ENCODE peak calls at places on chromosomes 11 and 22, in ten cellular contexts. C, E, V, X, W, K, I, J, Z and R are unnamed samples.

GRCh38 chr11:115145316-115145715 is 358.9 kb downstream of the CADM1 start:
- DNase-seq in Z (no peak), X (no peak), K (peak), J (no peak), V (no peak), W (peak), C (no peak), E (no peak), I (no peak), R (no peak)

GRCh38 chr22:37273126-37273845 is 9.0 kb upstream of the CYTH4 start:
- DNase-seq in Z (no peak), C (no peak), I (peak), J (no peak), E (no peak), X (no peak), K (no peak), V (no peak), W (no peak), R (no peak)

GRCh38 chr11:110909331-110909730 is 197.1 kb upstream of the ARHGAP20 start:
- DNase-seq in J (no peak), V (no peak), K (no peak), E (no peak), Z (no peak), X (no peak), C (no peak), W (no peak), I (no peak), R (no peak)

GRCh38 chr22:39251762-39252460 is 7.1 kb upstream of the PDGFB start:
- DNase-seq in E (no peak), W (no peak), X (no peak), V (no peak), Z (no peak), C (no peak), K (no peak), I (no peak), J (no peak), R (no peak)

GRCh38 chr11:21520244-21520643 is 672.6 kb upstream of the ANO5 start:
- DNase-seq in V (no peak), C (no peak), X (no peak), J (no peak), K (no peak), W (no peak), E (no peak), I (no peak), Z (no peak), R (no peak)

GRCh38 chr11:78406568-78407196 is 10.9 kb downstream of the GAB2 start:
- DNase-seq in J (no peak), X (no peak), I (no peak), K (no peak), V (peak), C (no peak), E (no peak), Z (no peak), W (no peak), R (no peak)

GRCh38 chr11:36931167-36931566 is 333.1 kb upstream of the RAG2 start:
- DNase-seq in X (no peak), Z (no peak), I (no peak), V (no peak), K (no peak), W (no peak), E (no peak), J (no peak), C (no peak), R (no peak)

GRCh38 chr11:3836903-3837302 is 3.9 kb downstream of the RHOG start:
- DNase-seq in J (peak), Z (no peak), I (no peak), C (no peak), E (no peak), V (no peak), X (no peak), K (no peak), W (no peak), R (no peak)

GRCh38 chr11:34721646-34722045 is 100.8 kb downstream of the EHF start:
- DNase-seq in C (no peak), W (no peak), E (no peak), V (no peak), X (no peak), J (no peak), I (peak), Z (no peak), K (no peak), R (no peak)

GRCh38 chr11:72860010-72860409 is 45.8 kb downstream of the ATG16L2 start:
- DNase-seq in J (no peak), I (no peak), Z (no peak), V (no peak), C (no peak), E (no peak), K (no peak), X (no peak), W (no peak), R (peak)

GRCh38 chr22:33570110-33570509 is 350.2 kb downstream of the LARGE1 start:
- DNase-seq in W (no peak), I (no peak), K (no peak), E (no peak), J (no peak), X (peak), V (peak), C (no peak), Z (no peak), R (no peak)

GRCh38 chr22:49300241-49300640 is 527.4 kb downstream of the BRD1 start:
- DNase-seq in X (no peak), E (no peak), J (peak), C (no peak), V (no peak), W (no peak), K (no peak), I (no peak), Z (no peak), R (no peak)

GRCh38 chr22:36687516-36687915 is 16.0 kb downstream of the CACNG2 start:
- DNase-seq in Z (no peak), J (no peak), V (peak), E (no peak), I (no peak), C (no peak), K (no peak), X (no peak), W (no peak), R (no peak)

GRCh38 chr22:23113847-23114720 is 27.7 kb downstream of the RSPH14 start:
- DNase-seq in C (no peak), K (no peak), V (no peak), E (no peak), J (no peak), Z (no peak), I (no peak), W (no peak), X (no peak), R (no peak)

GRCh38 chr11:102306817-102307814 is 10.2 kb upstream of the BIRC3 start:
- DNase-seq in X (no peak), C (no peak), I (no peak), K (no peak), V (peak), J (no peak), W (peak), E (peak), Z (no peak), R (no peak)

GRCh38 chr22:30202531-30203006 is 44.0 kb downstream of the LIF start:
- DNase-seq in E (no peak), W (no peak), X (no peak), J (peak), Z (peak), C (no peak), K (no peak), V (no peak), I (peak), R (no peak)

GRCh38 chr11:103794262-103794661 is 242.2 kb upstream of the DDI1 start:
- DNase-seq in C (no peak), X (no peak), Z (no peak), K (no peak), E (no peak), V (no peak), I (peak), W (no peak), J (no peak), R (no peak)

GRCh38 chr11:47499614-47500013 is 50.7 kb upstream of the RAPSN start:
- DNase-seq in E (no peak), W (no peak), J (peak), C (no peak), K (no peak), I (no peak), X (no peak), V (no peak), Z (no peak), R (no peak)

GRCh38 chr22:28674121-28674563 is 5.5 kb downstream of the TTC28 start:
- DNase-seq in X (no peak), I (peak), E (no peak), V (no peak), K (no peak), C (no peak), J (no peak), Z (no peak), W (no peak), R (no peak)

GRCh38 chr11:32892355-32893090 is at the start of gene QSER1:
- DNase-seq in E (no peak), K (peak), J (peak), V (peak), I (peak), X (peak), Z (peak), C (peak), W (no peak), R (peak)

GRCh38 chr11:129209891-129210830 is 18.0 kb upstream of the ARHGAP32 start:
- DNase-seq in I (peak), K (no peak), C (no peak), Z (no peak), V (no peak), E (no peak), W (no peak), X (no peak), J (no peak), R (no peak)

GRCh38 chr22:39135092-39135896 is 17.2 kb downstream of the CBX7 start:
- DNase-seq in E (peak), C (peak), V (peak), K (peak), X (peak), I (peak), W (no peak), Z (no peak), J (peak), R (peak)

GRCh38 chr11:64334764-64335741 is 5.0 kb upstream of the CCDC88B start:
- DNase-seq in E (no peak), Z (no peak), X (peak), I (peak), V (peak), K (peak), J (peak), C (no peak), W (peak), R (peak)

GRCh38 chr11:45025716-45026492 is 75.2 kb upstream of the TP53I11 start:
- DNase-seq in I (no peak), W (peak), E (peak), C (peak), V (peak), X (peak), K (peak), J (no peak), Z (peak), R (no peak)

GRCh38 chr11:123560001-123560400 is 94.4 kb downstream of the SCN3B start:
- DNase-seq in V (no peak), C (peak), J (peak), K (peak), X (peak), W (peak), I (peak), Z (peak), E (peak), R (no peak)

GRCh38 chr11:47495856-47496217 is 46.9 kb upstream of the RAPSN start:
- DNase-seq in J (no peak), W (no peak), K (no peak), E (no peak), X (no peak), C (no peak), I (peak), Z (no peak), V (no peak), R (no peak)

GRCh38 chr22:22945195-22945594 is 57.6 kb downstream of the IGLL5 start:
- DNase-seq in C (no peak), X (no peak), K (no peak), V (no peak), E (no peak), W (no peak), J (no peak), I (no peak), Z (no peak), R (no peak)

GRCh38 chr22:48483764-48484528 is 1343.7 kb downstream of the BRD1 start:
- DNase-seq in X (no peak), V (peak), K (no peak), C (no peak), J (no peak), E (no peak), W (no peak), I (no peak), Z (no peak), R (no peak)

GRCh38 chr11:87215236-87215635 is 177.5 kb downstream of the TMEM135 start:
- DNase-seq in I (no peak), C (no peak), J (no peak), V (no peak), X (no peak), K (no peak), Z (no peak), E (no peak), W (no peak), R (no peak)

GRCh38 chr11:45649544-45650165 is 15.8 kb downstream of the CHST1 start:
- DNase-seq in C (no peak), K (no peak), X (no peak), Z (no peak), E (no peak), I (no peak), J (no peak), V (no peak), W (no peak), R (no peak)

GRCh38 chr22:37674951-37675929 is at the start of gene LGALS1:
- DNase-seq in Z (peak), C (peak), E (no peak), V (peak), W (peak), X (peak), J (peak), I (peak), K (peak), R (peak)